ENCODE peak calls at places on chromosomes 1 and 21, in eight cellular contexts. P is neural crest cell; U is KBM-7; T is NCI-H1092; A is hippocampal formation; N is stimulated activated naive CD4-positive, alpha-beta T cell; L is HS-27A; G is GM13976. B is an unnamed sample.

GRCh38 chr1:13930151-13930550 is 230.2 kb downstream of the PRDM2 start:
- DNase-seq in P (no peak), U (peak), T (no peak), A (no peak), N (no peak), L (no peak), G (peak), B (no peak)

GRCh38 chr1:112614460-112615065 is 4.4 kb downstream of the ST7L start:
- DNase-seq in P (no peak), U (peak), T (no peak), A (no peak), N (no peak), L (no peak), G (no peak), B (no peak)

GRCh38 chr1:6960291-6960758 is 175.1 kb downstream of the CAMTA1 start:
- DNase-seq in P (no peak), U (no peak), T (peak), A (no peak), N (no peak), L (no peak), G (no peak), B (no peak)

GRCh38 chr21:38809170-38809878 is 3.6 kb downstream of the ETS2 start:
- DNase-seq in P (no peak), U (peak), T (no peak), A (peak), N (no peak), L (no peak), G (no peak), B (no peak)

GRCh38 chr1:47416319-47417128 is 439 bp downstream of the FOXE3 start:
- DNase-seq in P (no peak), U (no peak), T (no peak), A (no peak), N (no peak), L (no peak), G (no peak), B (no peak)

GRCh38 chr1:150619576-150620509 is 9.6 kb downstream of the ENSA start:
- DNase-seq in P (no peak), U (peak), T (no peak), A (no peak), N (no peak), L (no peak), G (no peak), B (no peak)

GRCh38 chr21:15729674-15730483 is at the start of gene USP25:
- DNase-seq in P (peak), U (peak), T (peak), A (peak), N (peak), L (no peak), G (peak), B (peak)

GRCh38 chr1:228273720-228274451 is 66.0 kb downstream of the OBSCN start:
- DNase-seq in P (no peak), U (no peak), T (no peak), A (no peak), N (no peak), L (no peak), G (no peak), B (no peak)

GRCh38 chr1:213622365-213623087 is 365.2 kb upstream of the PROX1 start:
- DNase-seq in P (no peak), U (peak), T (no peak), A (no peak), N (no peak), L (no peak), G (peak), B (no peak)

GRCh38 chr1:98452162-98452561 is 209.4 kb upstream of the SNX7 start:
- DNase-seq in P (no peak), U (no peak), T (no peak), A (no peak), N (no peak), L (no peak), G (no peak), B (no peak)

GRCh38 chr1:79711001-79711431 is 704.5 kb upstream of the ADGRL4 start:
- DNase-seq in P (no peak), U (no peak), T (no peak), A (no peak), N (no peak), L (peak), G (peak), B (no peak)

GRCh38 chr1:216523449-216524190 is 100.4 kb upstream of the USH2A start:
- DNase-seq in P (no peak), U (no peak), T (no peak), A (no peak), N (no peak), L (no peak), G (no peak), B (no peak)

GRCh38 chr1:95281781-95282495 is 47.9 kb downstream of the RWDD3 start:
- DNase-seq in P (no peak), U (no peak), T (no peak), A (no peak), N (no peak), L (no peak), G (no peak), B (no peak)

GRCh38 chr1:215568287-215568692 is 1.2 kb downstream of the KCTD3 start:
- DNase-seq in P (no peak), U (no peak), T (no peak), A (peak), N (peak), L (no peak), G (peak), B (no peak)

GRCh38 chr1:40299366-40300248 is 17.5 kb downstream of the COL9A2 start:
- DNase-seq in P (no peak), U (peak), T (no peak), A (no peak), N (no peak), L (no peak), G (no peak), B (no peak)

GRCh38 chr1:53681647-53682368 is 57.2 kb downstream of the GLIS1 start:
- DNase-seq in P (peak), U (peak), T (peak), A (no peak), N (no peak), L (no peak), G (peak), B (peak)

GRCh38 chr1:181676269-181676668 is 193.0 kb downstream of the CACNA1E start:
- DNase-seq in P (peak), U (peak), T (peak), A (peak), N (no peak), L (no peak), G (peak), B (no peak)

GRCh38 chr1:119376594-119376993 is 8.0 kb downstream of the HAO2 start:
- DNase-seq in P (no peak), U (no peak), T (no peak), A (no peak), N (no peak), L (no peak), G (no peak), B (no peak)

GRCh38 chr1:223700388-223700918 is 11.9 kb upstream of the CAPN2 start:
- DNase-seq in P (no peak), U (no peak), T (no peak), A (no peak), N (no peak), L (no peak), G (no peak), B (no peak)

GRCh38 chr1:13823936-13824335 is 123.9 kb downstream of the PRDM2 start:
- DNase-seq in P (no peak), U (no peak), T (no peak), A (no peak), N (no peak), L (no peak), G (peak), B (no peak)

GRCh38 chr21:41677671-41678015 is 89.2 kb downstream of the RIPK4 start:
- DNase-seq in P (no peak), U (no peak), T (peak), A (no peak), N (no peak), L (no peak), G (no peak), B (no peak)

GRCh38 chr1:54173681-54174080 is 20.9 kb upstream of the CDCP2 start:
- DNase-seq in P (no peak), U (no peak), T (no peak), A (peak), N (no peak), L (no peak), G (no peak), B (no peak)

GRCh38 chr1:111483166-111483565 is 9.4 kb downstream of the C1orf162 start:
- DNase-seq in P (no peak), U (no peak), T (no peak), A (no peak), N (no peak), L (no peak), G (no peak), B (no peak)

GRCh38 chr1:85394130-85394529 is 70.8 kb downstream of the DDAH1 start:
- DNase-seq in P (no peak), U (no peak), T (no peak), A (no peak), N (no peak), L (no peak), G (no peak), B (no peak)

GRCh38 chr1:33311706-33312412 is 9.0 kb downstream of the A3GALT2 start:
- DNase-seq in P (no peak), U (no peak), T (no peak), A (no peak), N (no peak), L (no peak), G (no peak), B (no peak)

GRCh38 chr1:10152709-10153284 is 57.6 kb upstream of the KIF1B start:
- DNase-seq in P (peak), U (peak), T (peak), A (peak), N (no peak), L (no peak), G (peak), B (no peak)

GRCh38 chr1:53311104-53311908 is 16.6 kb downstream of the LRP8 start:
- DNase-seq in P (no peak), U (no peak), T (no peak), A (no peak), N (no peak), L (no peak), G (no peak), B (no peak)

GRCh38 chr1:90474731-90475130 is 242.4 kb downstream of the BARHL2 start:
- DNase-seq in P (no peak), U (no peak), T (no peak), A (no peak), N (no peak), L (no peak), G (no peak), B (no peak)

GRCh38 chr1:66276229-66276628 is 257.7 kb upstream of the SGIP1 start:
- DNase-seq in P (no peak), U (peak), T (no peak), A (no peak), N (no peak), L (no peak), G (peak), B (no peak)

GRCh38 chr1:177952249-177952648 is 17.6 kb downstream of the SEC16B start:
- DNase-seq in P (no peak), U (no peak), T (no peak), A (no peak), N (no peak), L (no peak), G (no peak), B (no peak)

GRCh38 chr1:116853680-116854191 is 56.0 kb upstream of the PTGFRN start:
- DNase-seq in P (no peak), U (peak), T (peak), A (no peak), N (no peak), L (no peak), G (no peak), B (no peak)

GRCh38 chr1:72435025-72435424 is 152.7 kb upstream of the NEGR1 start:
- DNase-seq in P (no peak), U (no peak), T (no peak), A (no peak), N (no peak), L (no peak), G (no peak), B (no peak)

GRCh38 chr21:39467746-39468145 is 16.0 kb downstream of the SH3BGR start:
- DNase-seq in P (no peak), U (no peak), T (no peak), A (no peak), N (no peak), L (no peak), G (no peak), B (no peak)

GRCh38 chr21:41622831-41623548 is 115.0 kb upstream of the TMPRSS2 start:
- DNase-seq in P (no peak), U (no peak), T (no peak), A (no peak), N (no peak), L (no peak), G (no peak), B (no peak)

GRCh38 chr1:117686907-117687306 is 81.1 kb downstream of the TENT5C start:
- DNase-seq in P (no peak), U (no peak), T (no peak), A (no peak), N (no peak), L (peak), G (no peak), B (no peak)

GRCh38 chr1:67371681-67372080 is 58.5 kb downstream of the SERBP1 start:
- DNase-seq in P (no peak), U (no peak), T (no peak), A (no peak), N (no peak), L (no peak), G (no peak), B (no peak)

B was measured in T follicular helper cell.